ENCODE peak calls at places on chromosomes 12 and 14, in six cellular contexts. N is iPS-NIHi11, E is fibroblast of gingiva, J is breast epithelium, Q is K562, S is HL-60. C is an unnamed sample.

GRCh38 chr12:75759842-75760260 is 248.4 kb upstream of the KRR1 start:
- DNase-seq in S (no peak), E (peak), J (no peak), N (no peak), Q (no peak), C (no peak)

GRCh38 chr12:108605000-108605689 is 7.3 kb upstream of the TMEM119 start:
- DNase-seq in S (no peak), E (peak), J (no peak), Q (no peak), N (no peak), C (no peak)

GRCh38 chr14:50932592-50933500 is 11.4 kb downstream of the PYGL start:
- DNase-seq in J (no peak), Q (no peak), S (no peak), E (no peak), N (no peak), C (no peak)

GRCh38 chr14:98692832-98693231 is 579.2 kb downstream of the BCL11B start:
- DNase-seq in S (no peak), E (no peak), Q (no peak), N (no peak), J (no peak), C (no peak)

GRCh38 chr14:34103176-34103575 is 152.3 kb upstream of the EGLN3 start:
- DNase-seq in E (no peak), Q (no peak), J (no peak), N (no peak), S (no peak), C (no peak)

GRCh38 chr12:107355612-107356011 is 262.3 kb upstream of the CRY1 start:
- DNase-seq in J (no peak), S (no peak), E (no peak), Q (no peak), N (no peak), C (no peak)

GRCh38 chr12:81284137-81284536 is 206.3 kb downstream of the ACSS3 start:
- DNase-seq in E (peak), Q (no peak), N (no peak), J (no peak), S (no peak), C (no peak)

GRCh38 chr14:20608383-20609095 is 17.4 kb upstream of the RNASE12 start:
- DNase-seq in Q (no peak), E (no peak), S (no peak), N (no peak), J (no peak), C (no peak)

GRCh38 chr14:76456891-76457586 is 81.1 kb downstream of the ESRRB start:
- DNase-seq in N (no peak), Q (no peak), S (no peak), E (no peak), J (no peak), C (no peak)